ENCODE peak calls at places on chromosome 4, in five cellular contexts. V is kidney glomerular epithelial cell; E is thyroid gland; S is mucosa of descending colon; F is stimulated activated CD4-positive, alpha-beta T cell treated with anti-CD3 and anti-CD28 coated beads, Interleukin-4, amount 100 ng/mL, for 4 hours. Y is an unnamed sample.

GRCh38 chr4:106708604-106708876 is 327.6 kb downstream of the DKK2 start:
- DNase-seq in V (no peak), E (no peak), S (no peak), F (no peak), Y (no peak)

GRCh38 chr4:76969493-76969892 is 19.9 kb downstream of the SEPTIN11 start:
- DNase-seq in V (no peak), E (no peak), S (no peak), F (no peak), Y (no peak)

GRCh38 chr4:26420903-26421302 is 69.4 kb downstream of the CCKAR start:
- DNase-seq in V (no peak), E (no peak), S (no peak), F (no peak), Y (no peak)

GRCh38 chr4:141432000-141432712 is 204.2 kb upstream of the IL15 start:
- DNase-seq in V (peak; percentile 34), E (no peak), S (no peak), F (no peak), Y (no peak)

GRCh38 chr4:25925486-25926201 is 11.6 kb downstream of the SMIM20 start:
- DNase-seq in V (peak; percentile 26), E (peak; percentile 27), S (no peak), F (peak; percentile 22), Y (peak; percentile 47)

GRCh38 chr4:59339631-59340030 is 1860.5 kb upstream of the ADGRL3 start:
- DNase-seq in V (no peak), E (no peak), S (no peak), F (no peak), Y (no peak)

GRCh38 chr4:21451032-21451431 is 497.5 kb downstream of the KCNIP4 start:
- DNase-seq in V (peak; percentile 98), E (no peak), S (no peak), F (no peak), Y (no peak)

GRCh38 chr4:7854697-7855370 is 84.8 kb downstream of the AFAP1 start:
- DNase-seq in V (no peak), E (no peak), S (no peak), F (no peak), Y (no peak)

GRCh38 chr4:100079264-100079663 is 111.0 kb downstream of the DDIT4L start:
- DNase-seq in V (no peak), E (no peak), S (no peak), F (no peak), Y (no peak)

GRCh38 chr4:88900432-88900831 is 156.6 kb downstream of the FAM13A start:
- DNase-seq in V (no peak), E (no peak), S (no peak), F (no peak), Y (no peak)